ENCODE peak calls at places on chromosomes 11 and 22, in five cellular contexts. One of them, this sample, is unnamed. For H3K4me1, the result is how much of the 10 kb centered on the place peaks cover.

GRCh38 chr11:57335343-57336110 is at the start of gene SSRP1:
- DNase-seq in aorta: peak
- DNase-seq in adrenal gland: peak
- DNase-seq in mucosa of descending colon: peak
- DNase-seq in pancreas: peak
- DNase-seq in this sample: peak

GRCh38 chr22:39356464-39356863 is 6.7 kb downstream of the SYNGR1 start:
- DNase-seq in aorta: no peak
- DNase-seq in adrenal gland: no peak
- DNase-seq in mucosa of descending colon: no peak
- DNase-seq in pancreas: no peak
- DNase-seq in this sample: no peak

GRCh38 chr11:74055938-74056337 is 47.1 kb upstream of the UCP3 start:
- DNase-seq in aorta: no peak
- DNase-seq in adrenal gland: no peak
- DNase-seq in mucosa of descending colon: no peak
- DNase-seq in pancreas: no peak
- DNase-seq in this sample: no peak

GRCh38 chr11:69642549-69642912 is 1.6 kb downstream of the CCND1 start:
- DNase-seq in aorta: no peak
- DNase-seq in adrenal gland: peak
- DNase-seq in mucosa of descending colon: peak
- DNase-seq in pancreas: no peak
- DNase-seq in this sample: no peak

GRCh38 chr11:134510641-134511040 is 98.6 kb upstream of the B3GAT1 start:
- DNase-seq in aorta: peak
- DNase-seq in adrenal gland: no peak
- DNase-seq in mucosa of descending colon: no peak
- DNase-seq in pancreas: no peak
- DNase-seq in this sample: no peak

GRCh38 chr11:32529994-32530588 is 53.5 kb upstream of the EIF3M start:
- DNase-seq in aorta: no peak
- DNase-seq in adrenal gland: no peak
- DNase-seq in mucosa of descending colon: no peak
- DNase-seq in pancreas: no peak
- DNase-seq in this sample: no peak

GRCh38 chr11:27861706-27862430 is 161.6 kb upstream of the BDNF start:
- DNase-seq in aorta: no peak
- DNase-seq in adrenal gland: peak
- DNase-seq in mucosa of descending colon: no peak
- DNase-seq in pancreas: no peak
- DNase-seq in this sample: no peak

GRCh38 chr11:30935861-30936260 is 349.7 kb upstream of the MPPED2 start:
- DNase-seq in aorta: no peak
- DNase-seq in adrenal gland: no peak
- DNase-seq in mucosa of descending colon: no peak
- DNase-seq in pancreas: no peak
- DNase-seq in this sample: no peak

GRCh38 chr11:16895306-16895705 is 118.9 kb downstream of the PLEKHA7 start:
- DNase-seq in aorta: no peak
- DNase-seq in adrenal gland: no peak
- DNase-seq in mucosa of descending colon: no peak
- DNase-seq in pancreas: no peak
- DNase-seq in this sample: no peak

GRCh38 chr22:30866216-30866615 is 102.4 kb downstream of the MORC2 start:
- DNase-seq in aorta: no peak
- DNase-seq in adrenal gland: no peak
- DNase-seq in mucosa of descending colon: no peak
- DNase-seq in pancreas: peak
- DNase-seq in this sample: no peak

GRCh38 chr11:59009661-59010060 is 70.4 kb downstream of the GLYATL1 start:
- DNase-seq in aorta: no peak
- DNase-seq in adrenal gland: no peak
- DNase-seq in mucosa of descending colon: no peak
- DNase-seq in pancreas: no peak
- DNase-seq in this sample: no peak

GRCh38 chr11:102155676-102156075 is 45.4 kb downstream of the YAP1 start:
- DNase-seq in aorta: no peak
- DNase-seq in adrenal gland: no peak
- DNase-seq in mucosa of descending colon: no peak
- DNase-seq in pancreas: no peak
- DNase-seq in this sample: no peak

DNA sequence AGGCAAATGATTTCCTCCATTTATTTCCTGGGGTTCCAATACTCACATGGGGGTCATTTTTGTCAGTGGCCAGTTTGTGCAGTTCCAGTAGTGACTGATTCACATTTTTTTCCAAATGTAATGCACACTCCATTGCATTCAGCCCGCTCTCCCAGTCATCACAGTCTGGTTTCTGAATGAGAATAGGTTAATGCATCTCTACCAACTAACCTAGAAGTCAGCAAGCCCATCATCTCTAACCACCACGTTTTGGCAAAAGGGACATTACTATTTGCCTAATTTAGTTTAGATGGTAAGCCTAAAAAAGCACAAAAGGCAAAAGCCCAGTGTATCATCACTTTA is 2.5 kb downstream of the FTH1 start:
- DNase-seq in aorta: no peak
- DNase-seq in adrenal gland: no peak
- DNase-seq in mucosa of descending colon: no peak
- DNase-seq in pancreas: no peak
- DNase-seq in this sample: no peak
- H3K4me3 ChIP-seq in aorta: peak
- H3K4me3 ChIP-seq in adrenal gland: peak
- H3K4me3 ChIP-seq in mucosa of descending colon: no peak
- H3K4me3 ChIP-seq in pancreas: peak
- H3K4me3 ChIP-seq in this sample: peak

DNA sequence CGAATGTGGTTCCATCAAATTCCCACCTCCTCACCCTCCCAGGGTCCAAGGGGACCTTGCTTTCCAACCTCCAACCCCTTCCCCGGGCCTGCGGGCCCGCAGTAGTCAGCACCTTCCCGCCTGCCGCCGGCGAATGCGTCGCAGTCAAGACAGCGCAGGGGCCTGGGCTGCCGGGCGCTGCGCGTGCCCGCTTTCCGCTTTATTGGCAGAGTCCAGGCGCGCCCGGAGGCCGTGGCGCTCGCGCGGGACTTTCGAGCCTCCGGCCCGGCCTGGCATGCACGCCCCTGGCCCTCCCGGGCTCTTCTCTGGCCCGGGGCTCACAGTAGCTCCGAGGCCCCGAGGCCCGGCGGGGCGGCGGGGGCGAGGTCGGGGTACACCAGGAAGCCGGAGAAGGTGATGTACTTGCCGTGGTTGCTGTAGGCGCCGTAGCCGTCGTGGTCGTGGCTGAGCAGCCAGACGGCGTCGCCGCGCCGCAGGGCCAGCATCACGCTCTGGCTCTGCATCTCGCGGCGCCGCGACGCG is 3.1 kb downstream of the FAM180B start:
- DNase-seq in aorta: no peak
- DNase-seq in adrenal gland: no peak
- DNase-seq in mucosa of descending colon: peak
- DNase-seq in pancreas: no peak
- DNase-seq in this sample: no peak
- H3K4me1 ChIP-seq in aorta: under half
- H3K4me1 ChIP-seq in adrenal gland: under half
- H3K4me1 ChIP-seq in mucosa of descending colon: under half
- H3K4me1 ChIP-seq in pancreas: under half
- H3K4me1 ChIP-seq in this sample: under half

DNA sequence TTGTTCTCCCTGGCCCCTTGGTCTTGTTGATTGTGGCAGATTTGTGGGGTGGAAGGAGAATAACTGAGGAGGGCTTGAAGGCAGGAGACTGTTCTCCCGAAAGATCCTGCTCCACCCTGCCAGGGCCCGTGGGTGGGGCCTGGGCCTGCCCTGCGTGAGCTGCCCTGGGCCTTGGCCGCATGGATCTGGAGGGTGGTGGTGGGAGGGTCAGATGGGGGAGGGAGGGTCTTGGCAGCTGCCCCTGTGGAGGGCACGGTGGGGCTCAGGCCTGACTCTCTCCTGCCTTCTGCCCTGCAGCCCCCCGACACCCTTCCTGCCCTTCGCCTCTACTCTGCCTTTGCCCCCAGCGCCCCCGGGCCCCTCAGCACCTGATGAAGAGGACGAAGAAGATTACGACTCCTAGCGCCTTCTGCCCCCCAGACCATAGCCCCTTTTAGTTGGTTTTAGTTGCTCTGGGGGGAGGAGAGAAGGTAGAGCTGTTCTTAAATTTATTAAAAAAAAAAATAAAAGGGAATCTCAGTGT is 1.9 kb downstream of the DRAP1 start:
- DNase-seq in aorta: no peak
- DNase-seq in adrenal gland: peak
- DNase-seq in mucosa of descending colon: no peak
- DNase-seq in pancreas: no peak
- DNase-seq in this sample: no peak
- H3K4me3 ChIP-seq in aorta: no peak
- H3K4me3 ChIP-seq in adrenal gland: no peak
- H3K4me3 ChIP-seq in mucosa of descending colon: no peak
- H3K4me3 ChIP-seq in pancreas: no peak
- H3K4me3 ChIP-seq in this sample: no peak

DNA sequence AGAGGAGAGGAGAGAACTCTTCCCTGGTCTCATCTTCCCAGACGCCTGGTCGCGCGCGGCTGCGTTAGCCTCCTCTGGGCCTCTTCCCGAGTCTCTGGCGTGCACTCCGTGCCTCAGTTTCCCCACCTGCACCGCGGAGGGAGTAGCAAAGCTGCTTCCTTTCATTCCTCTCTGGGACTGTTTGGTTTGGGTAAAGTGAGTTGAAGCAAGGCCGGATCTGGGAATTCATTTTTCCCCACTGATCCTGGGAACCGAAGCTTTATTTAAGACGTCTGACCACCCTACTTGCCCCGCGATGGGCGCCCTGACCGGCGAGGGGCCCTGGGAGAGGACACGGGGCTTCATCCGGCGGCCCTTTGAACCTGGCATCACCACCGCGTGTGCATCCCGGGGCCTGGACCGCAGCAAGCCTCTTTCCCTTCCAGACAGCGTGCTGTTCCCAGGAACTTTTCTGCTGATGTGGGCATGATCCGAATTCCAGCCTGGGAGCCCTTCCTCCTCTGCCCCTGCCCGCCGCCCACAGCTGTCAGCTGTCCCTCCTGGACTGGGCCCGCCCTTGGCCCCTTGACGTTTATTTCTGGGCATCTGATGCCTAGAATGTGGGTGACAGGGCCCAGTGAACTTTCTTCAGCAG is 758 bp downstream of the LDLRAD3 start:
- DNase-seq in aorta: no peak
- DNase-seq in adrenal gland: peak
- DNase-seq in mucosa of descending colon: no peak
- DNase-seq in pancreas: peak
- DNase-seq in this sample: no peak
- H3K4me1 ChIP-seq in aorta: under half
- H3K4me1 ChIP-seq in adrenal gland: under half
- H3K4me1 ChIP-seq in mucosa of descending colon: under half
- H3K4me1 ChIP-seq in pancreas: under half
- H3K4me1 ChIP-seq in this sample: under half

GRCh38 chr22:19759994-19760651 is 455 bp upstream of the TBX1 start:
- DNase-seq in aorta: no peak
- DNase-seq in adrenal gland: no peak
- DNase-seq in mucosa of descending colon: no peak
- DNase-seq in pancreas: no peak
- DNase-seq in this sample: no peak
- H3K4me3 ChIP-seq in aorta: peak
- H3K4me3 ChIP-seq in adrenal gland: no peak
- H3K4me3 ChIP-seq in mucosa of descending colon: no peak
- H3K4me3 ChIP-seq in pancreas: no peak
- H3K4me3 ChIP-seq in this sample: peak

DNA sequence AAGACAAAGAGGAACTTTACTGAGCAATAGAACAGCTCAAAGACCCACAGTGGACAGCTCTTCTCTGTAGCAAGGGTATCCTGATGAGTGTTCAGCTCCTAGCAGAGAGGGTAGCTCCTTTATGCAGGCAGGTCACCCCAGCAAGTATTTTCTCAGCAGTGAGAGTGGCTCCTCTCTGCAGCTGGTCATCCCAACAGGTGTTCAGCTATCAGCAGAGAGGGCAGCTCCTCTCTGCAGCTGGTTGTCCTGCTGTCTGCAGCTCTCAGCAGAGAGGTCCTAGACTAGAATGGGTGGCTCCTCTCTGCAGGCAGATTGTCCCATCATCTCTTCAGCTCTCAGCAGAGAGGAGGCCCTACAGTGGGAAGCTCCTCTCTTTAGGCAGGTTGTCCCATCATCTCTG is 5.7 kb downstream of the SBF2 start:
- DNase-seq in aorta: no peak
- DNase-seq in adrenal gland: no peak
- DNase-seq in mucosa of descending colon: no peak
- DNase-seq in pancreas: no peak
- DNase-seq in this sample: no peak
- H3K4me1 ChIP-seq in aorta: under half
- H3K4me1 ChIP-seq in adrenal gland: under half
- H3K4me1 ChIP-seq in mucosa of descending colon: under half
- H3K4me1 ChIP-seq in pancreas: under half
- H3K4me1 ChIP-seq in this sample: under half

GRCh38 chr22:49142281-49142680 is 685.4 kb downstream of the BRD1 start:
- DNase-seq in aorta: no peak
- DNase-seq in adrenal gland: no peak
- DNase-seq in mucosa of descending colon: no peak
- DNase-seq in pancreas: no peak
- DNase-seq in this sample: no peak
- H3K4me3 ChIP-seq in aorta: no peak
- H3K4me3 ChIP-seq in adrenal gland: no peak
- H3K4me3 ChIP-seq in mucosa of descending colon: no peak
- H3K4me3 ChIP-seq in pancreas: no peak
- H3K4me3 ChIP-seq in this sample: no peak

This sample was measured in effector memory CD4-positive, alpha-beta T cell.